ENCODE peak calls at places on chromosomes 2 and 18, in six cellular contexts. D, M, H, G, R and Q are unnamed samples. For H3K4me1 and H3F3A, the result is how much of the 10 kb centered on the place peaks cover.

GRCh38 chr2:181466661-181467576 is 9.7 kb downstream of the ITGA4 start:
- DNase-seq in D (peak), H (no peak), M (peak), R (peak), G (peak), Q (peak)

GRCh38 chr2:152718909-152719645 is 657 bp downstream of the ARL6IP6 start:
- DNase-seq in H (peak), R (peak), M (peak), D (peak), G (peak), Q (peak)

GRCh38 chr2:158580760-158581159 is 124.0 kb downstream of the PKP4 start:
- DNase-seq in H (no peak), M (no peak), R (no peak), D (no peak), G (no peak), Q (peak)

GRCh38 chr2:160308915-160309314 is 108.8 kb upstream of the ITGB6 start:
- DNase-seq in M (no peak), H (no peak), G (peak), D (peak), R (no peak), Q (peak)

GRCh38 chr2:4139711-4140110 is 436.3 kb downstream of the DCDC2C start:
- DNase-seq in H (no peak), G (no peak), M (no peak), R (no peak), D (no peak), Q (no peak)

GRCh38 chr2:100924520-100925451 is 77.3 kb upstream of the RPL31 start:
- DNase-seq in R (peak), M (peak), H (no peak), D (no peak), G (peak), Q (no peak)

GRCh38 chr18:72283148-72283925 is 260.8 kb downstream of the CBLN2 start:
- DNase-seq in M (no peak), D (no peak), G (no peak), R (no peak), H (no peak), Q (no peak)

GRCh38 chr2:68796306-68796905 is 61.8 kb downstream of the ARHGAP25 start:
- DNase-seq in D (no peak), R (peak), M (no peak), H (no peak), G (no peak), Q (peak)

GRCh38 chr2:199434555-199434954 is 23.2 kb downstream of the SATB2 start:
- DNase-seq in D (no peak), G (no peak), R (no peak), H (no peak), M (no peak), Q (no peak)
- H3K4me1 ChIP-seq in D (under half), G (under half), R (under half), H (under half), M (under half), Q (under half)

DNA sequence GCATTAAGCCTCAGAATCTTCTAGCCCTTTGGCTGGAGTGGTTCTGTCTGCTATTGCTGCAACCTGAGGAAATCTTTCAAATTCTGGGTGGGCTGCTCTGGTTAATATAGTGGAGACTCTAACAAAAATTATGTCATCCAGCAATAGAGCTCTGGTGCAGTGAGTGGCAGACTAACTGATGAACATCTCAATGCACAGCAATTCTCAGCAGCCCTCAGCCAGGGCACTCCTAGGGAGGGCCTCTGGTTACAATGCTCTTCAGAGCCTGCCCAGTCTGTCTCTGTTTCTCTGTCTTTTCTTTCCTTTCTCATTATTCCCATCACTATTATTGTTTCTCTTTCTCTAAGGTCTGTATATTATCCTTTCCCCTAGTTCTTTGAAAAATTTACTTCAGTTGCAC is 151.6 kb downstream of the RPIA start:
- DNase-seq in R (no peak), M (no peak), G (no peak), H (no peak), D (no peak), Q (no peak)
- H3F3A ChIP-seq in R (under half), M (under half), G (under half), H (under half), D (under half), Q (under half)

GRCh38 chr2:55865095-55865835 is 58.3 kb downstream of the EFEMP1 start:
- DNase-seq in H (no peak), G (peak), D (no peak), R (no peak), M (no peak), Q (peak)

GRCh38 chr2:55861733-55862132 is 61.8 kb downstream of the EFEMP1 start:
- DNase-seq in R (no peak), G (peak), H (no peak), D (no peak), M (no peak), Q (no peak)

GRCh38 chr2:55862673-55863390 is 60.8 kb downstream of the EFEMP1 start:
- DNase-seq in G (peak), D (no peak), H (peak), M (no peak), R (no peak), Q (peak)

GRCh38 chr2:55862269-55862668 is 61.3 kb downstream of the EFEMP1 start:
- DNase-seq in G (peak), R (no peak), H (peak), M (no peak), D (no peak), Q (peak)

DNA sequence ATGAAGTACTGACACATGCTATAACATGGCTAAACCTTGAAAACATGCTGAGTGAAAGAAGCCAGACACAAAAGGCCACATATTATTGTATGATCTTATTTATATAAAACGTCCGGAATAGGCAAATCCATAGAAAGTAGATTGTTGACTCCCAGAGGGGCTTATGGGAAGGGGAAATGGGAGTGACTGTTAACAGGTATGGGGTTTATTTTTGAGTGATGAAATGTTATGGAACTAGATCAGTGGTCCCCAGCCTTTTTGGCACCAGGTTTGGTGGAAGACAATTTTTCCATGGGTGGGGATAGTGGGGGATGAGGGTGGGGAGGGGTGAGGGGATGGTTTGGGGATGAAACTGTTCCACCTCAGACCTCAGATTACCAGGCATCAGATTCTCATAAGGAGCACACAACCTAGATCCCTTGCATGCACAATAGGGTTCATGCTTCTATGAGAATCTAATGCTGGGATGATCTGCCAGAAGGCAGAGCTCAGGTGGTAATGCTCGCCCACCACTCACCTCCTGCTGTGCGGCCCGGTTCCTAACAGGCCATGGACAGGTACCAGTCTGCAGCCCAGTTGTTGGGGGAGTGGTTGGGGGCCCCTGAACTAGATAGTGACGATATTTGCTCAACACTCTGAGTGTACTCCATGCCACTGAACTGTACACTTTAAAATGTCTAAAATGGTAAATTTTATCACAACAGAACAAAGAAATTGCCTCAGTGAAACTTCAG is 59.1 kb downstream of the EFEMP1 start:
- DNase-seq in R (no peak), M (no peak), G (no peak), D (no peak), H (no peak), Q (no peak)
- TF ChIP-seq EZH2 in R (no peak), M (no peak), G (no peak), D (no peak), H (no peak), Q (no peak)

GRCh38 chr2:151655663-151656398 is 78.4 kb downstream of the NEB start:
- DNase-seq in M (no peak), H (no peak), D (no peak), R (no peak), G (no peak), Q (no peak)
- H3K4me1 ChIP-seq in M (under half), H (under half), D (under half), R (under half), G (under half), Q (under half)

DNA sequence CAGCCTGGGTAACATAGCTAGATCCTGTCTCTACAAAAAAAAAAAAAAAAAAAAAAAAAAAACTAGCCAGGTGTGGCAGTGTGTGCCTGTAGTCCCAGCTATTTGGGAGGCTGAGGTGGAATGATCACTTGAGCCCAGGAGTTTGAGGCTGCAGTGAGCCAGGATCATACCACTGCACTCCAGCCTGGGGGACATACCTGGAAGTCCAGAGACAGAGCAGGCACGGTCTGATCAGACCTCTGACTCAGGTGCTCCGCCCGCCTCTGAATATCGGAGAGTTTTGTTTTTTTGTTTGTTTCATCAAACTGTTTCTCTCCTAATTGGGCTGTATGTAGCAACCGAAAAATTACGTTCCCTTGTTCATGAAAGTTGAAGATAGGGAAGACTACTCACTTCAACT is 49.2 kb downstream of the RASGRP3 start:
- DNase-seq in M (no peak), G (no peak), H (no peak), D (no peak), R (no peak), Q (no peak)
- H3F3A ChIP-seq in M (under half), G (under half), H (under half), D (under half), R (under half), Q (under half)

DNA sequence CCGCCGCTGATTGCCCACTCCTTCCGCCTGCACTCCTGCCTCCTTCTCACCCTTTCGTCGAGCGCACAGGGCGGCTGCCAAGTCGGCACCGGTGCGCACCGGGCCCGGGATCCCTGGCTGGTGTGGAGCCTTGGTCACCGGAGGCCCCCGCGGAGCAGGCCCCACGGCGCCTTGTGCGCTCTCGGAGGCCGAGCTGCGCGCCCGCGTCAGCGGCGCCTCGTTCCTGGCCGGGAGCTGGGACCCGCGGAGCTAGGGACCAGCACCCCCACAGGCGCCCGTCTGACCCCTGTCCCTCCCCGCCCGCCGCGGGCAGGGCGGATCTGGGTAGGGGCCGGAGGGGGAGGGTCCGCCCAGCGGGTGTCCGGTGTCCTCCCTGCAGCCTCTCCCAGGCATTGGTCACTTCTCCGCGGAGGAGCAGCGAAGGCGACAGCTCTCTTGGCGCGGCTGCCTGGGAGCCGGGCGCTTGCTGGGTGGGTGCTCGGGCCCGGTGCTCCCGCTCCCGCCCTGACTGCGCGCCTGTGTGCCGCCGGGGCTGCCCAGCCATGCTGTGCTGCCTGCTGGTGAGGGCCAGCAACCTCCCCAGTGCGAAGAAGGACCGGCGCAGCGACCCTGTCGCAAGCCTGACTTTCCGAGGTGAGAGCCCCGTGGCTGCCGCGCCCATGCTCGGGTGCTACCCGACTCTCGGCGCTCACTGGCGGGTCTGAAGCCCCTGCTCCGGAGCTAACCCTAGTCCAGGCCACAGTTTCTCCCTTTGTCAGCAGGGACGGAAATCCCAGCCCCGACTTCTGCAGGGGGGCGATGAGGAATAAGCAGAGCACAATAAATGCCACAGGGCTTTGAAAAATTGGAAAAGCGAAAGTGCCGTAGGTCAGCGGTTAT is 13.2 kb downstream of the DYSF start:
- DNase-seq in H (peak), G (peak), M (peak), D (peak), R (no peak), Q (peak)
- TF ChIP-seq EZH2 in H (no peak), G (peak), M (peak), D (peak), R (no peak), Q (no peak)

DNA sequence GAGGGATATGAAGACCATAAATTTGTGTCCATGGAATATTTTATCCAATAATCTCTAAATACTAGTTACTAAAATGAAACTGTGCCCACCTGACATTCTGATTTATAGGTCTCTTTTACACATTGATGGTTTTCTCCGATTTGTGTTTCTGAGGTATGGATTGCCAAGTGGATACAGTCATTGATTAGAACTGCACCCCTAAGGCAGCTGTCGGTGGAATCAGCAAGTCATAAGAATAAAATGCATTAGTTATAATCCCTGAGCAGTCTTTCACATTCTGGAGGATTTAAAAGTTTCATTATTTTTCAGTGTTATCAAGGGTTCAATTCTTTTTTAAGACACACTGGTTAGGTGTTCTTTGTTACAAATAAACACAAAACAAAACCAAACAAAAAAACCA is 6.0 kb downstream of the CAVIN2 start:
- DNase-seq in D (no peak), R (no peak), H (no peak), G (no peak), M (no peak), Q (no peak)
- H3K4me1 ChIP-seq in D (under half), R (under half), H (under half), G (under half), M (under half), Q (under half)

GRCh38 chr2:60945341-60945740 is 64.0 kb downstream of the REL start:
- DNase-seq in R (no peak), M (peak), G (no peak), H (no peak), D (no peak), Q (no peak)
- H3F3A ChIP-seq in R (under half), M (under half), G (under half), H (under half), D (under half), Q (under half)